ENCODE peak calls at places on chromosomes 7 and 10, in four cellular contexts. C is left ventricle myocardium inferior, G is activated gamma-delta T cell treated with Interleukin-2 at 50 U/mL for 16 hours, H is tibial artery. A is an unnamed sample.
A peak's percentile ranks its signal among the peaks of the same experiment; 100 is the strongest.

GRCh38 chr10:42990721-42991441 is 86.0 kb upstream of the RET start:
- DNase-seq in C (no peak), G (no peak), H (no peak), A (no peak)

GRCh38 chr7:87148332-87148955 is 3.8 kb upstream of the DMTF1 start:
- DNase-seq in C (no peak), G (no peak), H (no peak), A (no peak)

GRCh38 chr7:137871173-137871915 is 24.6 kb upstream of the DGKI start:
- DNase-seq in C (no peak), G (no peak), H (peak; percentile 58), A (no peak)

GRCh38 chr10:49359349-49360231 is 36.3 kb downstream of the DRGX start:
- DNase-seq in C (peak; percentile 38), G (no peak), H (no peak), A (no peak)

GRCh38 chr10:70815504-70816219 is at the start of gene SGPL1:
- DNase-seq in C (peak; percentile 88), G (peak; percentile 83), H (peak; percentile 84), A (peak; percentile 96)

GRCh38 chr7:932651-932975 is 21.9 kb downstream of the ADAP1 start:
- DNase-seq in C (no peak), G (no peak), H (no peak), A (peak; percentile 9)

GRCh38 chr7:80140388-80140787 is 5.8 kb downstream of the GNAI1 start:
- DNase-seq in C (no peak), G (no peak), H (no peak), A (no peak)

GRCh38 chr10:15168296-15168780 is at the start of gene NMT2:
- DNase-seq in C (peak; percentile 88), G (no peak), H (peak; percentile 78), A (peak; percentile 93)

GRCh38 chr7:16847381-16847860 is 34.4 kb downstream of the AGR3 start:
- DNase-seq in C (no peak), G (no peak), H (no peak), A (no peak)

GRCh38 chr7:51079494-51079893 is 237.1 kb downstream of the COBL start:
- DNase-seq in C (no peak), G (no peak), H (no peak), A (no peak)

GRCh38 chr7:132742152-132742551 is 165.9 kb upstream of the PLXNA4 start:
- DNase-seq in C (no peak), G (no peak), H (no peak), A (no peak)

GRCh38 chr10:119871881-119872609 is 598 bp downstream of the MCMBP start:
- DNase-seq in C (peak; percentile 51), G (peak; percentile 47), H (peak; percentile 35), A (peak; percentile 80)

GRCh38 chr7:30980751-30981150 is 17.0 kb downstream of the GHRHR start:
- DNase-seq in C (no peak), G (no peak), H (no peak), A (no peak)

GRCh38 chr10:18079665-18080295 is 60.4 kb upstream of the CACNB2 start:
- DNase-seq in C (peak; percentile 26), G (no peak), H (no peak), A (no peak)

A was measured in Right ventricle myocardium inferior.